ENCODE peak calls at places on chromosomes 11 and 22, in four cellular contexts. One of them, this sample, is unnamed.

GRCh38 chr22:45031629-45032403 is 22.0 kb upstream of the PHF21B start:
- DNase-seq in PC-9: no peak
- DNase-seq in heart left ventricle: no peak
- DNase-seq in GM12865: no peak
- DNase-seq in this sample: no peak

GRCh38 chr11:7595016-7595869 is 78.1 kb downstream of the CYB5R2 start:
- DNase-seq in PC-9: no peak
- DNase-seq in heart left ventricle: no peak
- DNase-seq in GM12865: no peak
- DNase-seq in this sample: no peak

GRCh38 chr11:7576671-7577225 is 62.9 kb downstream of the PPFIBP2 start:
- DNase-seq in PC-9: no peak
- DNase-seq in heart left ventricle: peak
- DNase-seq in GM12865: no peak
- DNase-seq in this sample: no peak

GRCh38 chr11:42012261-42012660 is 552.8 kb upstream of the LRRC4C start:
- DNase-seq in PC-9: no peak
- DNase-seq in heart left ventricle: no peak
- DNase-seq in GM12865: no peak
- DNase-seq in this sample: no peak

GRCh38 chr11:61495801-61496601 is 12.5 kb upstream of the LRRC10B start:
- DNase-seq in PC-9: no peak
- DNase-seq in heart left ventricle: no peak
- DNase-seq in GM12865: no peak
- DNase-seq in this sample: no peak

GRCh38 chr11:134418119-134418840 is 6.2 kb upstream of the B3GAT1 start:
- DNase-seq in PC-9: no peak
- DNase-seq in heart left ventricle: no peak
- DNase-seq in GM12865: no peak
- DNase-seq in this sample: peak

GRCh38 chr22:37060801-37061610 is 9.5 kb downstream of the KCTD17 start:
- DNase-seq in PC-9: no peak
- DNase-seq in heart left ventricle: no peak
- DNase-seq in GM12865: peak
- DNase-seq in this sample: no peak

GRCh38 chr11:59755701-59756495 is 722 bp downstream of the STX3 start:
- DNase-seq in PC-9: peak
- DNase-seq in heart left ventricle: peak
- DNase-seq in GM12865: no peak
- DNase-seq in this sample: no peak

GRCh38 chr22:43377486-43377995 is 34.3 kb upstream of the MPPED1 start:
- DNase-seq in PC-9: no peak
- DNase-seq in heart left ventricle: no peak
- DNase-seq in GM12865: peak
- DNase-seq in this sample: no peak

GRCh38 chr11:17528181-17528691 is 16.0 kb downstream of the USH1C start:
- DNase-seq in PC-9: peak
- DNase-seq in heart left ventricle: no peak
- DNase-seq in GM12865: peak
- DNase-seq in this sample: peak

GRCh38 chr22:17972385-17973181 is 51.8 kb downstream of the MICAL3 start:
- DNase-seq in PC-9: peak
- DNase-seq in heart left ventricle: no peak
- DNase-seq in GM12865: no peak
- DNase-seq in this sample: no peak

GRCh38 chr22:11628651-11629511 is 3899.1 kb upstream of the OR11H1 start:
- DNase-seq in PC-9: no peak
- DNase-seq in heart left ventricle: no peak
- DNase-seq in GM12865: no peak
- DNase-seq in this sample: no peak

GRCh38 chr11:110759972-110760381 is 47.7 kb upstream of the ARHGAP20 start:
- DNase-seq in PC-9: no peak
- DNase-seq in heart left ventricle: no peak
- DNase-seq in GM12865: no peak
- DNase-seq in this sample: no peak

GRCh38 chr22:47322854-47323253 is 560.4 kb downstream of the TBC1D22A start:
- DNase-seq in PC-9: no peak
- DNase-seq in heart left ventricle: no peak
- DNase-seq in GM12865: no peak
- DNase-seq in this sample: peak

GRCh38 chr11:66195867-66196266 is 72.6 kb upstream of the RAB1B start:
- DNase-seq in PC-9: no peak
- DNase-seq in heart left ventricle: no peak
- DNase-seq in GM12865: no peak
- DNase-seq in this sample: no peak

GRCh38 chr22:23070418-23071162 is at the start of gene GNAZ:
- DNase-seq in PC-9: no peak
- DNase-seq in heart left ventricle: peak
- DNase-seq in GM12865: no peak
- DNase-seq in this sample: no peak

GRCh38 chr22:35842954-35843353 is 125.3 kb downstream of the APOL5 start:
- DNase-seq in PC-9: peak
- DNase-seq in heart left ventricle: no peak
- DNase-seq in GM12865: peak
- DNase-seq in this sample: no peak

GRCh38 chr11:41522391-41522790 is 62.9 kb upstream of the LRRC4C start:
- DNase-seq in PC-9: no peak
- DNase-seq in heart left ventricle: no peak
- DNase-seq in GM12865: no peak
- DNase-seq in this sample: no peak

GRCh38 chr11:42410251-42410956 is 901.4 kb upstream of the API5 start:
- DNase-seq in PC-9: no peak
- DNase-seq in heart left ventricle: no peak
- DNase-seq in GM12865: no peak
- DNase-seq in this sample: no peak

GRCh38 chr11:126317681-126318641 is 14.1 kb downstream of the DCPS start:
- DNase-seq in PC-9: no peak
- DNase-seq in heart left ventricle: peak
- DNase-seq in GM12865: peak
- DNase-seq in this sample: no peak

GRCh38 chr11:57417056-57417455 is 9.9 kb downstream of the SLC43A3 start:
- DNase-seq in PC-9: no peak
- DNase-seq in heart left ventricle: no peak
- DNase-seq in GM12865: no peak
- DNase-seq in this sample: no peak

GRCh38 chr11:26649884-26650283 is 72.0 kb downstream of the SLC5A12 start:
- DNase-seq in PC-9: peak
- DNase-seq in heart left ventricle: no peak
- DNase-seq in GM12865: peak
- DNase-seq in this sample: peak

GRCh38 chr11:88411265-88411664 is 73.7 kb upstream of the CTSC start:
- DNase-seq in PC-9: no peak
- DNase-seq in heart left ventricle: no peak
- DNase-seq in GM12865: no peak
- DNase-seq in this sample: no peak

GRCh38 chr11:68027667-68028066 is 2.8 kb upstream of the NDUFS8 start:
- DNase-seq in PC-9: no peak
- DNase-seq in heart left ventricle: no peak
- DNase-seq in GM12865: no peak
- DNase-seq in this sample: no peak

DNA sequence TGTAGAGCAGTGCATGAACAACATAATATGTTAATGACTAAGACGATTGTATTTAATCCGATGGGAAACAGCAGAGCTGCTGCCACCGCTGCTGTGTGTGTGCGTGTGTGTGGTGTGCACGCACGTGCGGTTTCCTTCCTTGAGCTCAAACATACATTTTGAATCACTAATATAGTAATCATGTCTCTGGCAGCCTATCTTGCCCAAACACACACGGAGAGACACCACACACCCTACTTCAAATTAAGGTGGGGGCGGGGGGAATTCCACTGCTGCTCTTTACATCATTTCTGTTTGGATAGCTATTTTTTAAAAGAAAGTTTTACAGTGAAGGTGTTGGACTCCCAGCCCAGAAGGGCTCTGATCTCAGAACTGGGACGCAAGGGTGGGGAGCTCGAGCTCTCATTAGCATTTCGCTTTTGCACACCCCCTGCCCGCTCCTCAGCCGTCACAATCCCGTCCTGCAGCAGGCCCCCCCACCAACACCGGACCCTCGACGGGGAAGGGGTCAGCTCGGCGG is 648 bp upstream of the FAM83F start:
- DNase-seq in PC-9: no peak
- DNase-seq in heart left ventricle: no peak
- DNase-seq in GM12865: no peak
- DNase-seq in this sample: no peak
- H3K4me3 ChIP-seq in PC-9: peak
- H3K4me3 ChIP-seq in heart left ventricle: no peak
- H3K4me3 ChIP-seq in GM12865: no peak
- H3K4me3 ChIP-seq in this sample: peak

DNA sequence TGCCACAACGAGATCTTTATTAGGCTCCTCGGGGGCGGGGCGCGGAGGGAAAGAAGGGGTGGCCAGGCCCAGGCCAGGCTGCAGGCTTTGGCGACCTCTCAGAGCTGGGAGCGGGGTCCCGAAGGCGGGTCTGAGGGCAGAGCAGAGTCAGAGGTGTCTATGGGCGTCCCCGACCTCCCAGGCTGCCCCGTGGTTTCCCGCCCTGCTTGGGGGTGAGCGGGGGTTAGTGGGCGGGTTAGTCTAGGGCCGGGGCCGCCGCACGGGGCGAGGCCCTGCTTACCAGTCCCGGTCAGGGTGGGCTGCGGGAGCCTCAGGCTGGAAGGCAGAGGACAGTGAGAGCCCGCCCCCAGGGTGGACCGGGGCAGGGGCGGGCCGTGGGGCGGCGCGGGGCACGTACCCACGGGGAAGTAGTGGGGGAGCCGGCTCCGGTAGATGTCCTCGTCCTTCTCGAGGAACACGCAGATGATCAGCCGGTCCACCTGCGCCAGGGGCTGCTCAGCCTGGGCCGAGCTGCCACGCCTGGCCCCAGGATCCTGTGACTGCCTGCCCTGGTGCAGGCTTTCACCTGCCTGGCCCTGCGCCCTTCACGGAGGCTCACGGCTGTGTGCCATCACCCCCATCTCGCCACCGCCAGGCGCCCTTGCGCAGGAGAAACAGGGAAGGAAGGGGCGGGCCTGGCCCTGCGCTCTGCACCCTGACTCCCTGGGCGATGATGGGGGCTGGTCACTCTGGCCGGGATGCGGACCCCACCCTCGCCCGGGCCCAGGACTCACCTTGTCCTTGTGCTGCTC is 12.5 kb downstream of the OTUB1 start:
- DNase-seq in PC-9: no peak
- DNase-seq in heart left ventricle: no peak
- DNase-seq in GM12865: no peak
- DNase-seq in this sample: no peak
- H3K4me3 ChIP-seq in PC-9: no peak
- H3K4me3 ChIP-seq in heart left ventricle: peak
- H3K4me3 ChIP-seq in GM12865: no peak
- H3K4me3 ChIP-seq in this sample: no peak

GRCh38 chr11:35419713-35420333 is 465 bp upstream of the SLC1A2 start:
- DNase-seq in PC-9: no peak
- DNase-seq in heart left ventricle: no peak
- DNase-seq in GM12865: no peak
- DNase-seq in this sample: no peak
- H3K4me3 ChIP-seq in PC-9: no peak
- H3K4me3 ChIP-seq in heart left ventricle: peak
- H3K4me3 ChIP-seq in GM12865: no peak
- H3K4me3 ChIP-seq in this sample: peak

GRCh38 chr11:119092880-119093665 is 8.4 kb downstream of the HMBS start:
- DNase-seq in PC-9: no peak
- DNase-seq in heart left ventricle: no peak
- DNase-seq in GM12865: no peak
- DNase-seq in this sample: no peak
- H3K4me3 ChIP-seq in PC-9: peak
- H3K4me3 ChIP-seq in heart left ventricle: no peak
- H3K4me3 ChIP-seq in GM12865: peak
- H3K4me3 ChIP-seq in this sample: peak